ENCODE peak calls at places on chromosomes 12 and 14, in four cellular contexts. Z, C, B and I are unnamed samples.

GRCh38 chr12:90124289-90124688 is 415.7 kb upstream of the ATP2B1 start:
- DNase-seq in Z (no peak), C (no peak), B (no peak), I (no peak)

GRCh38 chr14:75150150-75150549 is 23.3 kb upstream of the NEK9 start:
- DNase-seq in Z (no peak), C (no peak), B (no peak), I (no peak)

GRCh38 chr14:67815573-67816235 is 686 bp downstream of the ZFYVE26 start:
- DNase-seq in Z (peak), C (no peak), B (no peak), I (no peak)

GRCh38 chr12:42854826-42855225 is 265.3 kb upstream of the PRICKLE1 start:
- DNase-seq in Z (no peak), C (no peak), B (no peak), I (no peak)

GRCh38 chr12:26691234-26691970 is 141.6 kb downstream of the ITPR2 start:
- DNase-seq in Z (peak), C (no peak), B (peak), I (peak)

GRCh38 chr12:132190012-132190755 is 45.9 kb downstream of the NOC4L start:
- DNase-seq in Z (no peak), C (peak), B (no peak), I (no peak)

GRCh38 chr14:61934385-61934784 is 172.2 kb downstream of the SNAPC1 start:
- DNase-seq in Z (peak), C (no peak), B (no peak), I (peak)

GRCh38 chr14:73634333-73634833 is 10.4 kb upstream of the DNAL1 start:
- DNase-seq in Z (peak), C (peak), B (no peak), I (no peak)

GRCh38 chr12:102421801-102422583 is 58.4 kb downstream of the IGF1 start:
- DNase-seq in Z (no peak), C (no peak), B (no peak), I (no peak)

GRCh38 chr12:69996722-69997121 is 171.7 kb downstream of the MYRFL start:
- DNase-seq in Z (no peak), C (no peak), B (no peak), I (no peak)